ENCODE peak calls at places on chromosomes 16 and 17, in five cellular contexts. M, C, Z, H and W are unnamed samples. For H3K4me1, the result is how much of the 10 kb centered on the place peaks cover.

GRCh38 chr17:40935624-40936023 is 1.8 kb downstream of the KRT23 start:
- DNase-seq in Z (no peak), H (no peak), M (no peak), C (no peak), W (no peak)

GRCh38 chr17:69358688-69359596 is 32.0 kb upstream of the ABCA5 start:
- DNase-seq in M (no peak), Z (peak), C (peak), H (peak), W (peak)

GRCh38 chr17:55487727-55488436 is 23.4 kb downstream of the SMIM36 start:
- DNase-seq in M (peak), Z (no peak), C (no peak), H (no peak), W (no peak)

GRCh38 chr16:84347161-84347560 is 21.2 kb upstream of the ATP2C2 start:
- DNase-seq in C (no peak), M (no peak), Z (no peak), H (no peak), W (no peak)

GRCh38 chr17:4898351-4898750 is 985 bp upstream of the C17orf107 start:
- DNase-seq in Z (no peak), H (no peak), M (no peak), C (no peak), W (no peak)

GRCh38 chr16:12661656-12662172 is 142.0 kb downstream of the CPPED1 start:
- DNase-seq in M (peak), C (no peak), Z (peak), H (peak), W (peak)

GRCh38 chr16:11084484-11085024 is 140.2 kb downstream of the CLEC16A start:
- DNase-seq in Z (peak), M (peak), C (no peak), H (no peak), W (no peak)

GRCh38 chr17:313231-313630 is 39.4 kb downstream of the RPH3AL start:
- DNase-seq in M (no peak), H (no peak), C (no peak), Z (no peak), W (no peak)

GRCh38 chr17:72931163-72931562 is 161.3 kb downstream of the SLC39A11 start:
- DNase-seq in H (no peak), M (no peak), Z (no peak), C (no peak), W (peak)

GRCh38 chr16:58426095-58426494 is 33.8 kb downstream of the GINS3 start:
- DNase-seq in Z (no peak), C (no peak), M (no peak), H (no peak), W (no peak)

GRCh38 chr17:12996357-12996756 is 21.5 kb downstream of the ELAC2 start:
- DNase-seq in M (no peak), Z (no peak), H (no peak), C (no peak), W (no peak)

GRCh38 chr17:83183150-83183820 is 103.9 kb downstream of the METRNL start:
- DNase-seq in M (no peak), H (no peak), Z (no peak), C (no peak), W (no peak)

GRCh38 chr16:65773319-65773874 is 593.1 kb upstream of the CDH5 start:
- DNase-seq in C (no peak), H (no peak), M (no peak), Z (no peak), W (peak)

GRCh38 chr17:43467981-43468541 is 15.7 kb upstream of the DHX8 start:
- DNase-seq in Z (no peak), M (peak), C (no peak), H (peak), W (no peak)

GRCh38 chr17:78391843-78392242 is 13.4 kb downstream of the PGS1 start:
- DNase-seq in M (peak), H (no peak), Z (peak), C (no peak), W (no peak)

GRCh38 chr16:47644166-47644565 is 183.0 kb downstream of the PHKB start:
- DNase-seq in H (no peak), C (no peak), Z (no peak), M (peak), W (no peak)

GRCh38 chr17:33927732-33928133 is 327.4 kb upstream of the CCL2 start:
- DNase-seq in H (peak), C (peak), M (peak), Z (no peak), W (peak)

GRCh38 chr17:72388765-72389473 is 268.1 kb downstream of the SOX9 start:
- DNase-seq in C (no peak), H (no peak), Z (peak), M (no peak), W (no peak)

GRCh38 chr16:67563708-67564468 is 1.6 kb downstream of the CTCF start:
- DNase-seq in H (peak), M (peak), Z (no peak), C (peak), W (peak)

GRCh38 chr17:73196500-73196899 is 3.6 kb downstream of the COG1 start:
- DNase-seq in Z (no peak), H (peak), C (no peak), M (no peak), W (peak)

GRCh38 chr17:50219939-50220465 is 18.6 kb upstream of the COL1A1 start:
- DNase-seq in M (peak), H (peak), Z (no peak), C (no peak), W (no peak)

GRCh38 chr17:43517615-43518386 is 28.3 kb downstream of the ETV4 start:
- DNase-seq in H (no peak), M (peak), C (no peak), Z (no peak), W (no peak)

GRCh38 chr16:728131-728889 is 1.4 kb downstream of the HAGHL start:
- DNase-seq in H (peak), Z (peak), M (peak), C (peak), W (peak)

GRCh38 chr17:55770220-55770870 is 19.5 kb downstream of the PCTP start:
- DNase-seq in C (peak), H (peak), Z (peak), M (peak), W (peak)

GRCh38 chr16:75506567-75506966 is 11.3 kb upstream of the CHST6 start:
- DNase-seq in C (no peak), M (peak), H (no peak), Z (peak), W (no peak)

GRCh38 chr16:19765860-19766553 is 47.9 kb downstream of the IQCK start:
- DNase-seq in C (no peak), Z (no peak), H (no peak), M (no peak), W (no peak)

GRCh38 chr16:3004319-3004718 is 8.4 kb upstream of the CLDN9 start:
- DNase-seq in Z (no peak), C (no peak), M (peak), H (peak), W (no peak)

GRCh38 chr17:15171433-15172047 is 93.6 kb downstream of the PMP22 start:
- DNase-seq in C (peak), M (peak), H (peak), Z (peak), W (peak)

GRCh38 chr17:35129154-35129972 is 7.9 kb downstream of the FNDC8 start:
- DNase-seq in H (no peak), C (no peak), Z (no peak), M (peak), W (no peak)

GRCh38 chr17:67265620-67266019 is 20.6 kb upstream of the HELZ start:
- DNase-seq in Z (no peak), H (no peak), C (peak), M (no peak), W (no peak)

GRCh38 chr17:67258836-67259468 is 14.0 kb upstream of the HELZ start:
- DNase-seq in H (no peak), C (no peak), M (no peak), Z (no peak), W (no peak)

GRCh38 chr17:67256075-67256732 is 11.2 kb upstream of the HELZ start:
- DNase-seq in C (no peak), M (no peak), H (no peak), Z (no peak), W (no peak)

GRCh38 chr17:67262420-67262819 is 17.4 kb upstream of the HELZ start:
- DNase-seq in H (peak), M (no peak), Z (no peak), C (no peak), W (no peak)

DNA sequence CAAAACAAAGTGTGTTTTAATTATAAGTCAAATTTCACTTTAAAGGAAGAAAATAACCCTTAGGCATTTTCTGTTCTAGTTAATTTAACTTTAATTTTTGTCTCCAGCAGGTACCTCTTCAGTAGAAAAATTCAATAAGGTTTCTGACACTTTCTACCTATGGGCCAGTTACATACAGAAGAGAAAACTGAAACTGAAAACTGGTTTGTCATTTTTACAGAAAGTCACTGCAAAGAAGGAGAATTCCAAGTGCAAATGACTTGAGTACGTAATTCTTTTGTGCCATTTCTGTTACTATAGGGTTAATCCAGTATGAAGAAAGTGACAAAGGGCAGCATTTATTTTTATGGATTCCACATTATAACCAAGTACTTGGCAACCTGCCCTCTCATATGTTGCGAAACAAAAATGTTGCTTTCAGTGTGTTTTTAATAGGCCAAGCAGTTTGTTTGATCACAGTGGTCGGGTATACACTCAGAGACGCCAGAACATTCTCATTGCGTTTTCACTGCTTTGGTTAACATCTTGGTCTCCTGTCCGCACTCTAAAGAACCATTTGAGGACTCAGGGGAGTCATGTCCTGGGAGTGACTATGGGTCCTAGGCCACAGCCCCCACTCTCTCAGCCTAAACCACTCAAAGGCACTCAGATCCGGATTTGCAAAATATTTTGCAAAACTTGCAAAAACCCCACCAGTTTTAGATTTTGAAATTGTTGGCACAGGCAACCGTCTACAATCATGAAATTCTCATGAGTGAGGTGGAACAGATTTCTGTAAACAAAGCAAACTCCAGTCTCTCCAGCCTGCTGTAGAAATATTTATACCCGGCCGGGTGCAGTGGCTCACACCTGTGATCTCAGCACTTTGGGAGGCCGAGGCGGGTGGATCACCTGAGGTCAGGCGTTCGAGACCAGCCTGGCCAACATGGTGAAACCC is 15.3 kb upstream of the HELZ start:
- DNase-seq in Z (no peak), C (no peak), H (no peak), M (peak), W (no peak)
- TF ChIP-seq EZH2phosphoT487 in Z (no peak), C (no peak), H (no peak), M (no peak), W (no peak)

GRCh38 chr16:9136596-9136995 is 45.2 kb downstream of the HAPSTR1 start:
- DNase-seq in C (no peak), M (no peak), H (no peak), Z (no peak), W (no peak)
- H3K4me1 ChIP-seq in C (under half), M (under half), H (under half), Z (under half), W (under half)

GRCh38 chr17:76014100-76014924 is 12.8 kb downstream of the EVPL start:
- DNase-seq in M (peak), C (peak), H (peak), Z (peak), W (peak)
- TF ChIP-seq EZH2phosphoT487 in M (no peak), C (no peak), H (no peak), Z (no peak), W (no peak)

GRCh38 chr16:49528035-49528434 is 154.4 kb downstream of the C16orf78 start:
- DNase-seq in H (no peak), M (peak), C (peak), Z (no peak), W (no peak)

GRCh38 chr16:49529646-49530045 is 156.0 kb downstream of the C16orf78 start:
- DNase-seq in C (no peak), Z (no peak), M (no peak), H (no peak), W (no peak)

GRCh38 chr16:49526966-49527365 is 153.4 kb downstream of the C16orf78 start:
- DNase-seq in C (no peak), M (no peak), Z (no peak), H (no peak), W (no peak)

GRCh38 chr16:49528564-49529150 is 155.1 kb downstream of the C16orf78 start:
- DNase-seq in C (peak), M (peak), Z (no peak), H (no peak), W (no peak)

DNA sequence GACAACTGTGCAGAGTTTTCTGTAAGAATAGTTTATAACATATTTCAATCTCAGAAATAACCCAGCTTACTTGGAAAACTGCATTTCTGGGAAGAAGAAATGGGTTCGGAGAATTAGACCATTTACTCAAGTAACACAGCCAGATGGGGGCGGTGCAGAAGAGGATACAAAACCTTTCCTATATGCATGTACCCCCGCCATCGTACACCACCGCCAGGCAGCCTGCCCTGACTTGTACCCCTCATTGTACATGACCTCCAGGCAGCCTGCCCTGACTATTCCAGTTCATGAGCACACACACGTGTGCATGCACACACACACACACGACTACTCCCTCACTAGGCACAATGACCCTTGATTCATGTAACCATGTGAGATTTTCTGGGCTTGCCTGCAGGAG is 154.0 kb downstream of the C16orf78 start:
- DNase-seq in H (no peak), M (no peak), Z (no peak), C (peak), W (no peak)
- H3K4me1 ChIP-seq in H (under half), M (under half), Z (under half), C (half or more), W (under half)

DNA sequence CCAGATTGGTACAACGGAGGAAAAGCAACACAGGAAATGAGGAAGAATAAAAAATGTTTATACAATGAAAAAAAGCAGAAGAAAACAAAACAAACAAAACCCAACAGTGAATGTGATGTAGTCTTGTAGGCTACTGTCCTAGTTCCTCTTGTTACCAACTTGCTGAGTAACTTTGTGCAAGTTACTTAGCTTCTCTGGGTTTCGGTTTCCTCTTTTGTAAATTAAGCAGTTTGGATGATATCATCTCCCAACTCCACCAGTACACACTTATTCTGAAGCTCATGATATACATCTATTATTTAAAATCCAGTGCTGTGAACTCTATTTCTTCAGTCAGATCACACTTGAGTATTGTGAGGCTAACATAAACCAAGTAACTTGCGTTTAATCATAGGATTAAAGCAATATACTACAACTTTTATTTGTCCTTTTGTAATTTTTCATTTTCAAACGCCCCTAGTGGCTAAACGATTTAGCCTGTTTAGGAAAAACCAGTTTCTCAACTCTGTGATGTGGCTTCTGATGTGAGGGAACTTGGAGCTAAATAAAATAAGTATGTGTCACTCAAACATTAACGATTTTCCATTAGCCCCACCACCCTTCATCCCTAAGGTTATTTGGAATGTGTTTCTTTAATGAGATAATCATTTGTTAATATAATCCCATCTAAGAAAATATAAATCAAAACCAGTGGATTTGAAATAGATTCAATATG is 1.4 kb upstream of the UNK start:
- DNase-seq in M (peak), C (peak), Z (peak), H (no peak), W (peak)
- TF ChIP-seq EZH2phosphoT487 in M (no peak), C (no peak), Z (no peak), H (no peak), W (no peak)

DNA sequence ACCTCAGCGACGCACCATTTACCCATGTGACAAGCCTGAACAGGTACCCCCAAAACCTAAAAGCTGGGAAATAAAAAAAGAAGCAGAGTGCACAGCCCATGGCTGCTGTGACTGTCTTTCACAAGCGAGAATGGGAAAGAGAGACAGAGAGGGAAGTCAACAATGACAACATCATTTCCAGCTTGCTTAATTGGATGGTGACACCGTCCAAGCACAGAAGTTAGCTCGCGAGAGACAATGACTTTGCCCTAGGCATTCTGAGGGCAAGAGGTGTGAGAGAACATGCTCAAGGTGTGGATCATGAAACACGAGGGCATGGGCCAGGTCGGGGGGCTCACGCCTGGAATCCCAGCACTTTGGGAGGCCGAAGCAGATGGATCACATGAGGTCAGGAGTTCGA is 19.3 kb upstream of the NSMCE1 start:
- DNase-seq in H (no peak), M (no peak), Z (no peak), C (no peak), W (no peak)
- H3K4me1 ChIP-seq in H (under half), M (under half), Z (under half), C (under half), W (under half)

GRCh38 chr17:65185060-65185459 is 47.9 kb downstream of the RGS9 start:
- DNase-seq in C (peak), Z (no peak), H (no peak), M (no peak), W (no peak)

GRCh38 chr17:65185686-65186382 is 48.7 kb downstream of the RGS9 start:
- DNase-seq in H (no peak), Z (no peak), M (no peak), C (peak), W (peak)

GRCh38 chr17:65182233-65182632 is 45.1 kb downstream of the RGS9 start:
- DNase-seq in M (no peak), Z (no peak), H (no peak), C (no peak), W (no peak)

GRCh38 chr17:65184235-65184959 is 47.2 kb downstream of the RGS9 start:
- DNase-seq in H (no peak), C (peak), M (no peak), Z (no peak), W (no peak)

GRCh38 chr17:65183736-65184135 is 46.6 kb downstream of the RGS9 start:
- DNase-seq in M (peak), C (no peak), Z (no peak), H (peak), W (peak)
- TF ChIP-seq EZH2phosphoT487 in M (no peak), C (no peak), Z (no peak), H (no peak), W (no peak)

DNA sequence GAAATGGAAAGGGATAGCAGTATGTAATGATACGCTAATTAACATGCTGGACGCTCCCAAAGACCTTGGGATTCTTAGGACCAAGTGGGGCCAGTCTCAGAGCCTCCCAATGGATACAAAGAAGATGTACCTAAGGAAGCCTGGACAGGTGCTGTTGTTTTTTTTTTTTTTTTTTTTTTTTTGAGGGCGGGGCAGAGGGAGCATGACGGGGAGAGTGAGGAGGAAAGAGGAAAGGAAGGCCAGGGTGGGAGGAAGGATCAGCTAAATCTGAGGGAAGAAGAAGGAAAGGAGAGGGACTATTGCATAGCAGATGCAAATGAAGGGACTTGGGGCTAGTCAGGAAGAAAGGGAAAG is 2.5 kb downstream of the VAMP2 start:
- DNase-seq in M (no peak), C (no peak), Z (no peak), H (no peak), W (no peak)
- H3K4me1 ChIP-seq in M (under half), C (under half), Z (half or more), H (under half), W (under half)